ENCODE peak calls at places on chromosome 10, in four cellular contexts. Q is A549, R is WERI-Rb-1, U is prostate gland. T is an unnamed sample.
A peak's percentile ranks its signal among the peaks of the same experiment; 100 is the strongest.

GRCh38 chr10:92816106-92816505 is 32.2 kb upstream of the EXOC6 start:
- DNase-seq in R (no peak), Q (no peak), U (no peak), T (no peak)

GRCh38 chr10:110382695-110383094 is 78.0 kb upstream of the SMNDC1 start:
- DNase-seq in U (no peak), R (no peak), Q (no peak), T (no peak)

GRCh38 chr10:44415121-44415520 is 30.2 kb upstream of the CXCL12 start:
- DNase-seq in U (no peak), R (no peak), Q (no peak), T (no peak)

GRCh38 chr10:47340613-47341170 is 7.5 kb upstream of the RBP3 start:
- DNase-seq in U (no peak), R (peak; percentile 83), Q (peak; percentile 87), T (peak; percentile 62)

GRCh38 chr10:2791774-2792443 is 275.4 kb upstream of the PFKP start:
- DNase-seq in R (no peak), U (no peak), Q (no peak), T (no peak)

GRCh38 chr10:117886766-117887165 is 160.0 kb downstream of the RAB11FIP2 start:
- DNase-seq in R (no peak), Q (no peak), U (no peak), T (no peak)

GRCh38 chr10:130967161-130967560 is 344.4 kb downstream of the TCERG1L start:
- DNase-seq in R (no peak), Q (no peak), U (no peak), T (no peak)

GRCh38 chr10:112689327-112689726 is 242.3 kb downstream of the VTI1A start:
- DNase-seq in R (peak; percentile 40), U (no peak), Q (peak; percentile 42), T (no peak)

GRCh38 chr10:93553501-93554374 is 12.7 kb upstream of the FFAR4 start:
- DNase-seq in R (no peak), Q (no peak), U (no peak), T (no peak)

GRCh38 chr10:59244871-59245270 is 68.4 kb downstream of the PHYHIPL start:
- DNase-seq in Q (no peak), R (no peak), U (no peak), T (no peak)

GRCh38 chr10:131316321-131317075 is 5.0 kb upstream of the TCERG1L start:
- DNase-seq in U (no peak), R (no peak), Q (no peak), T (no peak)

GRCh38 chr10:132914732-132915131 is 27.6 kb downstream of the CFAP46 start:
- DNase-seq in Q (no peak), U (no peak), R (no peak), T (no peak)

GRCh38 chr10:33412261-33413092 is 78.0 kb upstream of the NRP1 start:
- DNase-seq in U (no peak), R (no peak), Q (no peak), T (no peak)

GRCh38 chr10:84715911-84716310 is 387.5 kb downstream of the CCSER2 start:
- DNase-seq in R (peak; percentile 74), U (no peak), Q (peak; percentile 10), T (no peak)

GRCh38 chr10:30160431-30160982 is 101.1 kb upstream of the JCAD start:
- DNase-seq in U (no peak), R (peak; percentile 32), Q (no peak), T (no peak)

GRCh38 chr10:102004376-102004775 is 51.6 kb downstream of the ARMH3 start:
- DNase-seq in U (no peak), R (no peak), Q (no peak), T (no peak)

GRCh38 chr10:31317652-31318381 is 1.2 kb upstream of the ZEB1 start:
- DNase-seq in U (no peak), R (peak; percentile 42), Q (no peak), T (no peak)

GRCh38 chr10:84194424-84195043 is at the start of gene CDHR1:
- DNase-seq in R (peak; percentile 91), U (no peak), Q (peak; percentile 25), T (no peak)

GRCh38 chr10:71213127-71213616 is 802 bp downstream of the UNC5B start:
- DNase-seq in U (peak; percentile 87), R (peak; percentile 83), Q (no peak), T (peak; percentile 52)

GRCh38 chr10:47027812-47028260 is 116.6 kb downstream of the PTPN20 start:
- DNase-seq in U (no peak), R (peak; percentile 1), Q (no peak), T (no peak)

GRCh38 chr10:90592903-90593302 is 264.9 kb downstream of the HTR7 start:
- DNase-seq in R (peak; percentile 83), Q (peak; percentile 12), U (no peak), T (no peak)

GRCh38 chr10:6431861-6432260 is 148.2 kb downstream of the PRKCQ start:
- DNase-seq in R (no peak), Q (no peak), U (no peak), T (no peak)

GRCh38 chr10:1162481-1163203 is 106.5 kb downstream of the WDR37 start:
- DNase-seq in U (no peak), R (no peak), Q (no peak), T (no peak)

GRCh38 chr10:86756511-86757109 is at the start of gene BMPR1A:
- DNase-seq in R (peak; percentile 95), U (peak; percentile 89), Q (no peak), T (peak; percentile 84)

GRCh38 chr10:73871915-73872710 is 2.2 kb downstream of the CAMK2G start:
- DNase-seq in Q (no peak), U (no peak), R (no peak), T (peak; percentile 71)

GRCh38 chr10:23046032-23046431 is 49.3 kb upstream of the MSRB2 start:
- DNase-seq in Q (no peak), U (no peak), R (no peak), T (no peak)

GRCh38 chr10:24989867-24990266 is 26.1 kb downstream of the ENKUR start:
- DNase-seq in U (no peak), R (no peak), Q (no peak), T (no peak)

GRCh38 chr10:29102233-29102632 is 186.6 kb upstream of the LYZL1 start:
- DNase-seq in Q (no peak), U (peak; percentile 19), R (no peak), T (no peak)

GRCh38 chr10:71086439-71087080 is 125.8 kb upstream of the UNC5B start:
- DNase-seq in U (no peak), Q (no peak), R (no peak), T (peak; percentile 17)

GRCh38 chr10:111756541-111757061 is 427.0 kb downstream of the GPAM start:
- DNase-seq in R (peak; percentile 70), Q (peak; percentile 1), U (peak; percentile 10), T (no peak)

GRCh38 chr10:130189466-130190064 is 53.4 kb downstream of the GLRX3 start:
- DNase-seq in Q (no peak), U (peak; percentile 17), R (no peak), T (no peak)

GRCh38 chr10:51073461-51074237 is 638 bp upstream of the PRKG1 start:
- DNase-seq in Q (no peak), R (no peak), U (peak; percentile 11), T (peak; percentile 34)

GRCh38 chr10:33381391-33381790 is 46.9 kb upstream of the NRP1 start:
- DNase-seq in Q (no peak), U (no peak), R (no peak), T (no peak)

GRCh38 chr10:130438861-130439260 is 302.7 kb downstream of the GLRX3 start:
- DNase-seq in Q (no peak), U (no peak), R (no peak), T (no peak)

GRCh38 chr10:120997313-120998102 is 146.3 kb downstream of the WDR11 start:
- DNase-seq in R (no peak), U (no peak), Q (no peak), T (no peak)

GRCh38 chr10:58173391-58173790 is 94.3 kb downstream of the IPMK start:
- DNase-seq in Q (no peak), U (no peak), R (no peak), T (no peak)

GRCh38 chr10:110893559-110894179 is 21.9 kb downstream of the PDCD4 start:
- DNase-seq in Q (peak; percentile 48), R (no peak), U (no peak), T (no peak)

GRCh38 chr10:62390497-62391176 is 16.5 kb downstream of the ZNF365 start:
- DNase-seq in R (no peak), Q (no peak), U (no peak), T (no peak)

GRCh38 chr10:19572056-19572455 is 244.2 kb upstream of the PLXDC2 start:
- DNase-seq in R (no peak), Q (no peak), U (no peak), T (no peak)
- H3K27ac ChIP-seq in R (no peak overlapping the region), Q (no peak overlapping the region), U (no peak overlapping the region), T (no peak overlapping the region)

GRCh38 chr10:122171270-122171669 is 99.8 kb upstream of the BTBD16 start:
- DNase-seq in U (no peak), Q (no peak), R (no peak), T (no peak)

GRCh38 chr10:122168598-122168997 is 102.5 kb upstream of the BTBD16 start:
- DNase-seq in Q (no peak), U (no peak), R (no peak), T (no peak)

GRCh38 chr10:122172311-122173008 is 98.6 kb upstream of the BTBD16 start:
- DNase-seq in U (no peak), R (no peak), Q (no peak), T (no peak)

GRCh38 chr10:122173337-122173736 is 97.8 kb upstream of the BTBD16 start:
- DNase-seq in R (no peak), Q (no peak), U (no peak), T (no peak)

GRCh38 chr10:122170802-122171201 is 100.3 kb upstream of the BTBD16 start:
- DNase-seq in R (no peak), Q (no peak), U (no peak), T (no peak)
- H3K27ac ChIP-seq in R (no peak overlapping the region), Q (no peak overlapping the region), U (peak overlapping the region; percentile 13), T (no peak overlapping the region)

DNA sequence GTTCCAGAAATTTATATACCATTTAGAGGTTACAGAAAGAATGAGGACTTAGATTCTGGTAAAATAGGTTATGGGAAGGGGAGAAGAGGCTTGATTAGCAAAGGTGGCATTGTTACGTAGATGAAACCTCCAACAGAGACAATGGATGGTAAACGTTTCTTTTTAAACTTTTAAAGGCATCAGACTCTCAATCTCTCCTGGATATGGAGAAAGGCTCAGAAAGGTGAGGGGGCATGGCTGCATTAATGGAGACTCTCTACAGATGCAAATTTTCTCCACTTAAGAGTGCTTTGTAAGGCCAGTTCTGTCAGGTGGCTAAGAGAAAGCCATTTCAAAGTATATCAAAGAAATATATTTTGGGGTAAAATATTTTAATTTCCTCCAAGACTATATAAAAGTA is 240.9 kb upstream of the PTER start:
- DNase-seq in R (no peak), U (no peak), Q (no peak), T (no peak)
- H3K27ac ChIP-seq in R (no peak overlapping the region), U (no peak overlapping the region), Q (no peak overlapping the region), T (no peak overlapping the region)

DNA sequence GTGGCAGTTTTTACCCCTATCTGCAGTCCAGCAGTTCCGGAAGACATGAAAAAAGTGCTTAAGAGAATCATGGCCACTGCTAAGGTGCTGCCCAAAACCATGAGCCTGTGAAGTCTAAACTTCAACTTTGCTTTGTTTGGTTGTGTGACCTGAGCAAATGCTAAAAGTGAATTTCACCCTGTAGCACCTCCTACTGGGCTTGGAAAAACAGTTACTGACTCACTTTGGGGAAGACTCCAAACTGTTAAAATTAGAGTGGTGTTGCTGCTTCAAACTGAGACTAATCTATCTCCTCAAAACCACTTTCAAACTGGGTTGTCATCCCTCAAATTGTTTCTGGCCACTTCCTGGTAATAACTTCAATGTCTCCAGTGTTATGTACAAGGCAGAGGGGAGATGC is 21.3 kb downstream of the MKX start:
- DNase-seq in Q (no peak), U (no peak), R (no peak), T (no peak)
- H3K27ac ChIP-seq in Q (no peak overlapping the region), U (no peak overlapping the region), R (no peak overlapping the region), T (no peak overlapping the region)